ENCODE peak calls at places on chromosomes 7 and 10, in six cellular contexts. One of them, this sample, is unnamed.

GRCh38 chr7:27153526-27153925 is 1.1 kb upstream of the HOXA3 start:
- DNase-seq in foreskin fibroblast: no peak
- DNase-seq in fibroblast of pulmonary artery: no peak
- DNase-seq in adrenal gland: no peak
- DNase-seq in cardiac muscle cell: no peak
- DNase-seq in fibroblast of lung: no peak
- DNase-seq in this sample: no peak

GRCh38 chr7:93719546-93719945 is 145.0 kb upstream of the CALCR start:
- DNase-seq in foreskin fibroblast: peak
- DNase-seq in fibroblast of pulmonary artery: peak
- DNase-seq in adrenal gland: no peak
- DNase-seq in cardiac muscle cell: peak
- DNase-seq in fibroblast of lung: peak
- DNase-seq in this sample: peak

GRCh38 chr10:48667960-48668541 is 16.6 kb upstream of the WDFY4 start:
- DNase-seq in foreskin fibroblast: no peak
- DNase-seq in fibroblast of pulmonary artery: no peak
- DNase-seq in adrenal gland: no peak
- DNase-seq in cardiac muscle cell: no peak
- DNase-seq in fibroblast of lung: no peak
- DNase-seq in this sample: no peak

GRCh38 chr10:5583525-5584175 is 58.9 kb downstream of the CALML3 start:
- DNase-seq in foreskin fibroblast: no peak
- DNase-seq in fibroblast of pulmonary artery: peak
- DNase-seq in adrenal gland: no peak
- DNase-seq in cardiac muscle cell: peak
- DNase-seq in fibroblast of lung: peak
- DNase-seq in this sample: peak

GRCh38 chr7:130096243-130096827 is 26.0 kb downstream of the KLHDC10 start:
- DNase-seq in foreskin fibroblast: peak
- DNase-seq in fibroblast of pulmonary artery: peak
- DNase-seq in adrenal gland: no peak
- DNase-seq in cardiac muscle cell: no peak
- DNase-seq in fibroblast of lung: no peak
- DNase-seq in this sample: no peak

GRCh38 chr10:11501600-11501999 is 109.8 kb downstream of the USP6NL start:
- DNase-seq in foreskin fibroblast: no peak
- DNase-seq in fibroblast of pulmonary artery: no peak
- DNase-seq in adrenal gland: no peak
- DNase-seq in cardiac muscle cell: no peak
- DNase-seq in fibroblast of lung: no peak
- DNase-seq in this sample: no peak

GRCh38 chr7:22718200-22718711 is 8.7 kb upstream of the IL6 start:
- DNase-seq in foreskin fibroblast: peak
- DNase-seq in fibroblast of pulmonary artery: peak
- DNase-seq in adrenal gland: no peak
- DNase-seq in cardiac muscle cell: peak
- DNase-seq in fibroblast of lung: peak
- DNase-seq in this sample: peak

GRCh38 chr10:76274933-76275332 is 843.5 kb downstream of the LRMDA start:
- DNase-seq in foreskin fibroblast: no peak
- DNase-seq in fibroblast of pulmonary artery: no peak
- DNase-seq in adrenal gland: no peak
- DNase-seq in cardiac muscle cell: no peak
- DNase-seq in fibroblast of lung: no peak
- DNase-seq in this sample: no peak

GRCh38 chr7:7868245-7868899 is 100.2 kb upstream of the GLCCI1 start:
- DNase-seq in foreskin fibroblast: no peak
- DNase-seq in fibroblast of pulmonary artery: no peak
- DNase-seq in adrenal gland: no peak
- DNase-seq in cardiac muscle cell: no peak
- DNase-seq in fibroblast of lung: no peak
- DNase-seq in this sample: peak

GRCh38 chr10:103502849-103503660 is 9.6 kb downstream of the NEURL1 start:
- DNase-seq in foreskin fibroblast: no peak
- DNase-seq in fibroblast of pulmonary artery: no peak
- DNase-seq in adrenal gland: no peak
- DNase-seq in cardiac muscle cell: no peak
- DNase-seq in fibroblast of lung: no peak
- DNase-seq in this sample: no peak

GRCh38 chr7:32890553-32891045 is 961 bp downstream of the KBTBD2 start:
- DNase-seq in foreskin fibroblast: peak
- DNase-seq in fibroblast of pulmonary artery: peak
- DNase-seq in adrenal gland: peak
- DNase-seq in cardiac muscle cell: peak
- DNase-seq in fibroblast of lung: peak
- DNase-seq in this sample: peak

GRCh38 chr7:149284343-149284742 is 22.3 kb downstream of the ZNF783 start:
- DNase-seq in foreskin fibroblast: no peak
- DNase-seq in fibroblast of pulmonary artery: no peak
- DNase-seq in adrenal gland: no peak
- DNase-seq in cardiac muscle cell: no peak
- DNase-seq in fibroblast of lung: no peak
- DNase-seq in this sample: no peak

GRCh38 chr7:113856010-113856409 is 62.8 kb downstream of the PPP1R3A start:
- DNase-seq in foreskin fibroblast: no peak
- DNase-seq in fibroblast of pulmonary artery: no peak
- DNase-seq in adrenal gland: no peak
- DNase-seq in cardiac muscle cell: no peak
- DNase-seq in fibroblast of lung: no peak
- DNase-seq in this sample: peak

GRCh38 chr10:126243976-126244375 is 144.3 kb downstream of the ADAM12 start:
- DNase-seq in foreskin fibroblast: peak
- DNase-seq in fibroblast of pulmonary artery: peak
- DNase-seq in adrenal gland: no peak
- DNase-seq in cardiac muscle cell: peak
- DNase-seq in fibroblast of lung: peak
- DNase-seq in this sample: no peak

GRCh38 chr7:96388620-96389383 is 66.9 kb upstream of the SLC25A13 start:
- DNase-seq in foreskin fibroblast: peak
- DNase-seq in fibroblast of pulmonary artery: peak
- DNase-seq in adrenal gland: peak
- DNase-seq in cardiac muscle cell: peak
- DNase-seq in fibroblast of lung: peak
- DNase-seq in this sample: peak

GRCh38 chr7:157097569-157097968 is 41.2 kb upstream of the UBE3C start:
- DNase-seq in foreskin fibroblast: no peak
- DNase-seq in fibroblast of pulmonary artery: no peak
- DNase-seq in adrenal gland: no peak
- DNase-seq in cardiac muscle cell: no peak
- DNase-seq in fibroblast of lung: no peak
- DNase-seq in this sample: no peak

GRCh38 chr10:93464826-93465388 is 17.2 kb downstream of the MYOF start:
- DNase-seq in foreskin fibroblast: peak
- DNase-seq in fibroblast of pulmonary artery: no peak
- DNase-seq in adrenal gland: no peak
- DNase-seq in cardiac muscle cell: no peak
- DNase-seq in fibroblast of lung: peak
- DNase-seq in this sample: peak

GRCh38 chr7:144468990-144469732 is 65.7 kb upstream of the NOBOX start:
- DNase-seq in foreskin fibroblast: no peak
- DNase-seq in fibroblast of pulmonary artery: peak
- DNase-seq in adrenal gland: no peak
- DNase-seq in cardiac muscle cell: peak
- DNase-seq in fibroblast of lung: no peak
- DNase-seq in this sample: no peak

GRCh38 chr7:82841828-82842227 is 320.9 kb downstream of the PCLO start:
- DNase-seq in foreskin fibroblast: peak
- DNase-seq in fibroblast of pulmonary artery: no peak
- DNase-seq in adrenal gland: no peak
- DNase-seq in cardiac muscle cell: no peak
- DNase-seq in fibroblast of lung: peak
- DNase-seq in this sample: no peak

GRCh38 chr10:112184052-112184371 is 447 bp upstream of the GPAM start:
- DNase-seq in foreskin fibroblast: no peak
- DNase-seq in fibroblast of pulmonary artery: no peak
- DNase-seq in adrenal gland: no peak
- DNase-seq in cardiac muscle cell: no peak
- DNase-seq in fibroblast of lung: no peak
- DNase-seq in this sample: no peak

GRCh38 chr7:152313879-152314604 is 121.8 kb downstream of the KMT2C start:
- DNase-seq in foreskin fibroblast: peak
- DNase-seq in fibroblast of pulmonary artery: peak
- DNase-seq in adrenal gland: peak
- DNase-seq in cardiac muscle cell: peak
- DNase-seq in fibroblast of lung: peak
- DNase-seq in this sample: peak

GRCh38 chr10:61108880-61109279 is 164.9 kb upstream of the RHOBTB1 start:
- DNase-seq in foreskin fibroblast: no peak
- DNase-seq in fibroblast of pulmonary artery: no peak
- DNase-seq in adrenal gland: no peak
- DNase-seq in cardiac muscle cell: no peak
- DNase-seq in fibroblast of lung: peak
- DNase-seq in this sample: no peak

GRCh38 chr7:80634505-80634904 is 3.9 kb upstream of the CD36 start:
- DNase-seq in foreskin fibroblast: peak
- DNase-seq in fibroblast of pulmonary artery: peak
- DNase-seq in adrenal gland: peak
- DNase-seq in cardiac muscle cell: peak
- DNase-seq in fibroblast of lung: peak
- DNase-seq in this sample: peak

GRCh38 chr10:36451391-36451790 is 674.0 kb upstream of the ANKRD30A start:
- DNase-seq in foreskin fibroblast: no peak
- DNase-seq in fibroblast of pulmonary artery: no peak
- DNase-seq in adrenal gland: no peak
- DNase-seq in cardiac muscle cell: no peak
- DNase-seq in fibroblast of lung: no peak
- DNase-seq in this sample: no peak

GRCh38 chr7:159117366-159118219 is 27.1 kb downstream of the VIPR2 start:
- DNase-seq in foreskin fibroblast: no peak
- DNase-seq in fibroblast of pulmonary artery: no peak
- DNase-seq in adrenal gland: no peak
- DNase-seq in cardiac muscle cell: no peak
- DNase-seq in fibroblast of lung: no peak
- DNase-seq in this sample: no peak

GRCh38 chr7:143974457-143974856 is 19.8 kb downstream of the OR2F1 start:
- DNase-seq in foreskin fibroblast: peak
- DNase-seq in fibroblast of pulmonary artery: no peak
- DNase-seq in adrenal gland: no peak
- DNase-seq in cardiac muscle cell: peak
- DNase-seq in fibroblast of lung: no peak
- DNase-seq in this sample: peak

GRCh38 chr10:60532691-60533468 is 143.2 kb upstream of the ANK3 start:
- DNase-seq in foreskin fibroblast: no peak
- DNase-seq in fibroblast of pulmonary artery: no peak
- DNase-seq in adrenal gland: no peak
- DNase-seq in cardiac muscle cell: no peak
- DNase-seq in fibroblast of lung: no peak
- DNase-seq in this sample: no peak

GRCh38 chr10:93584445-93584844 is 16.6 kb downstream of the RBP4 start:
- DNase-seq in foreskin fibroblast: no peak
- DNase-seq in fibroblast of pulmonary artery: no peak
- DNase-seq in adrenal gland: no peak
- DNase-seq in cardiac muscle cell: no peak
- DNase-seq in fibroblast of lung: no peak
- DNase-seq in this sample: no peak

GRCh38 chr7:97457054-97457453 is 274.8 kb upstream of the TAC1 start:
- DNase-seq in foreskin fibroblast: no peak
- DNase-seq in fibroblast of pulmonary artery: no peak
- DNase-seq in adrenal gland: no peak
- DNase-seq in cardiac muscle cell: no peak
- DNase-seq in fibroblast of lung: no peak
- DNase-seq in this sample: no peak

DNA sequence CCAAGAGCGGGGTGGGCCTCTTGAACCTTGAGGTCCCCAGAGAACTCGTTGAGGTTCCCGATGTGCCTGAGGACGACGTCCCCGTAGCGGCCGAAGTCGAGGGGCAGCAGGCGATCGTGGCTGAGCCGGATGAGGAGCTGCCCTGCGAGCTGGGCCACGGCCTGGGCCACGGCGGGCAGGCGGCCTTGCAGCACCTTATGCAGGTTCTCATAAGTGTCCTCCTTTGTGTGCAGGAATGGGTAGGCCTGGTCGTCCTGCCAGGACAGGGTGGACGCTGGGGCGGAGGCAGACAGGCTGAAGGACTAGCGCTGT is 14.2 kb downstream of the TFR2 start:
- DNase-seq in foreskin fibroblast: no peak
- DNase-seq in fibroblast of pulmonary artery: no peak
- DNase-seq in adrenal gland: no peak
- DNase-seq in cardiac muscle cell: no peak
- DNase-seq in fibroblast of lung: no peak
- DNase-seq in this sample: no peak
- H3K4me3 ChIP-seq in foreskin fibroblast: no peak
- H3K4me3 ChIP-seq in fibroblast of pulmonary artery: no peak
- H3K4me3 ChIP-seq in adrenal gland: no peak
- H3K4me3 ChIP-seq in cardiac muscle cell: no peak
- H3K4me3 ChIP-seq in fibroblast of lung: no peak
- H3K4me3 ChIP-seq in this sample: no peak

GRCh38 chr7:124152859-124153692 is 120.2 kb upstream of the TMEM229A start:
- DNase-seq in foreskin fibroblast: peak
- DNase-seq in fibroblast of pulmonary artery: peak
- DNase-seq in adrenal gland: peak
- DNase-seq in cardiac muscle cell: peak
- DNase-seq in fibroblast of lung: peak
- DNase-seq in this sample: peak
- TF ChIP-seq CTCF in foreskin fibroblast: peak
- TF ChIP-seq CTCF in fibroblast of pulmonary artery: peak
- TF ChIP-seq CTCF in adrenal gland: peak
- TF ChIP-seq CTCF in cardiac muscle cell: peak
- TF ChIP-seq CTCF in fibroblast of lung: peak
- TF ChIP-seq CTCF in this sample: peak

GRCh38 chr10:79349072-79349491 is 1.8 kb downstream of the PPIF start:
- DNase-seq in foreskin fibroblast: no peak
- DNase-seq in fibroblast of pulmonary artery: no peak
- DNase-seq in adrenal gland: no peak
- DNase-seq in cardiac muscle cell: no peak
- DNase-seq in fibroblast of lung: no peak
- DNase-seq in this sample: no peak
- H3K4me3 ChIP-seq in foreskin fibroblast: peak
- H3K4me3 ChIP-seq in fibroblast of pulmonary artery: peak
- H3K4me3 ChIP-seq in adrenal gland: no peak
- H3K4me3 ChIP-seq in cardiac muscle cell: no peak
- H3K4me3 ChIP-seq in fibroblast of lung: peak
- H3K4me3 ChIP-seq in this sample: no peak

GRCh38 chr7:1661461-1661860 is 8.6 kb upstream of the ELFN1 start:
- DNase-seq in foreskin fibroblast: no peak
- DNase-seq in fibroblast of pulmonary artery: no peak
- DNase-seq in adrenal gland: no peak
- DNase-seq in cardiac muscle cell: no peak
- DNase-seq in fibroblast of lung: no peak
- DNase-seq in this sample: no peak
- TF ChIP-seq CTCF in foreskin fibroblast: no peak
- TF ChIP-seq CTCF in fibroblast of pulmonary artery: no peak
- TF ChIP-seq CTCF in adrenal gland: no peak
- TF ChIP-seq CTCF in cardiac muscle cell: no peak
- TF ChIP-seq CTCF in fibroblast of lung: no peak
- TF ChIP-seq CTCF in this sample: no peak